ENCODE peak calls at places on chromosomes 7 and 10, in eight cellular contexts. One of them, this sample, is unnamed.

GRCh38 chr7:83852136-83852535 is 203.2 kb upstream of the SEMA3E start:
- DNase-seq in RPMI7951: no peak
- DNase-seq in prostate gland: no peak
- DNase-seq in activated CD8-positive, alpha-beta T cell treated with anti-CD3 and anti-CD28 coated beads, Interleukin-2, amount 10 ng/mL, durations not matched to agents 7 days and 5 days: no peak
- DNase-seq in A549: no peak
- DNase-seq in ELR: peak
- DNase-seq in Calu3: peak
- DNase-seq in effector CD8-positive, alpha-beta T cell: no peak
- DNase-seq in this sample: no peak

GRCh38 chr7:147308539-147308938 is 1191.9 kb downstream of the CNTNAP2 start:
- DNase-seq in RPMI7951: no peak
- DNase-seq in prostate gland: no peak
- DNase-seq in activated CD8-positive, alpha-beta T cell treated with anti-CD3 and anti-CD28 coated beads, Interleukin-2, amount 10 ng/mL, durations not matched to agents 7 days and 5 days: no peak
- DNase-seq in A549: no peak
- DNase-seq in ELR: no peak
- DNase-seq in Calu3: no peak
- DNase-seq in effector CD8-positive, alpha-beta T cell: no peak
- DNase-seq in this sample: no peak

GRCh38 chr7:114148779-114149178 is 230.0 kb upstream of the PPP1R3A start:
- DNase-seq in RPMI7951: no peak
- DNase-seq in prostate gland: no peak
- DNase-seq in activated CD8-positive, alpha-beta T cell treated with anti-CD3 and anti-CD28 coated beads, Interleukin-2, amount 10 ng/mL, durations not matched to agents 7 days and 5 days: no peak
- DNase-seq in A549: no peak
- DNase-seq in ELR: no peak
- DNase-seq in Calu3: no peak
- DNase-seq in effector CD8-positive, alpha-beta T cell: no peak
- DNase-seq in this sample: no peak

GRCh38 chr7:39746162-39746782 is 122.9 kb downstream of the RALA start:
- DNase-seq in RPMI7951: peak
- DNase-seq in prostate gland: peak
- DNase-seq in activated CD8-positive, alpha-beta T cell treated with anti-CD3 and anti-CD28 coated beads, Interleukin-2, amount 10 ng/mL, durations not matched to agents 7 days and 5 days: peak
- DNase-seq in A549: peak
- DNase-seq in ELR: peak
- DNase-seq in Calu3: peak
- DNase-seq in effector CD8-positive, alpha-beta T cell: peak
- DNase-seq in this sample: peak

GRCh38 chr7:96707901-96708774 is 1.5 kb downstream of the SEM1 start:
- DNase-seq in RPMI7951: no peak
- DNase-seq in prostate gland: no peak
- DNase-seq in activated CD8-positive, alpha-beta T cell treated with anti-CD3 and anti-CD28 coated beads, Interleukin-2, amount 10 ng/mL, durations not matched to agents 7 days and 5 days: no peak
- DNase-seq in A549: no peak
- DNase-seq in ELR: no peak
- DNase-seq in Calu3: no peak
- DNase-seq in effector CD8-positive, alpha-beta T cell: no peak
- DNase-seq in this sample: no peak

GRCh38 chr10:74924251-74924954 is 98.0 kb downstream of the KAT6B start:
- DNase-seq in RPMI7951: peak
- DNase-seq in prostate gland: no peak
- DNase-seq in activated CD8-positive, alpha-beta T cell treated with anti-CD3 and anti-CD28 coated beads, Interleukin-2, amount 10 ng/mL, durations not matched to agents 7 days and 5 days: no peak
- DNase-seq in A549: no peak
- DNase-seq in ELR: peak
- DNase-seq in Calu3: peak
- DNase-seq in effector CD8-positive, alpha-beta T cell: no peak
- DNase-seq in this sample: no peak

GRCh38 chr10:59799421-59799820 is 46.2 kb upstream of the MRLN start:
- DNase-seq in RPMI7951: no peak
- DNase-seq in prostate gland: no peak
- DNase-seq in activated CD8-positive, alpha-beta T cell treated with anti-CD3 and anti-CD28 coated beads, Interleukin-2, amount 10 ng/mL, durations not matched to agents 7 days and 5 days: no peak
- DNase-seq in A549: no peak
- DNase-seq in ELR: no peak
- DNase-seq in Calu3: no peak
- DNase-seq in effector CD8-positive, alpha-beta T cell: no peak
- DNase-seq in this sample: no peak

GRCh38 chr10:3421537-3422257 is 249.1 kb upstream of the PITRM1 start:
- DNase-seq in RPMI7951: no peak
- DNase-seq in prostate gland: no peak
- DNase-seq in activated CD8-positive, alpha-beta T cell treated with anti-CD3 and anti-CD28 coated beads, Interleukin-2, amount 10 ng/mL, durations not matched to agents 7 days and 5 days: peak
- DNase-seq in A549: no peak
- DNase-seq in ELR: no peak
- DNase-seq in Calu3: no peak
- DNase-seq in effector CD8-positive, alpha-beta T cell: no peak
- DNase-seq in this sample: no peak

GRCh38 chr7:66952343-66953043 is 31.5 kb downstream of the TMEM248 start:
- DNase-seq in RPMI7951: peak
- DNase-seq in prostate gland: no peak
- DNase-seq in activated CD8-positive, alpha-beta T cell treated with anti-CD3 and anti-CD28 coated beads, Interleukin-2, amount 10 ng/mL, durations not matched to agents 7 days and 5 days: no peak
- DNase-seq in A549: peak
- DNase-seq in ELR: peak
- DNase-seq in Calu3: peak
- DNase-seq in effector CD8-positive, alpha-beta T cell: no peak
- DNase-seq in this sample: no peak

GRCh38 chr7:77765906-77766800 is 32.1 kb downstream of the TMEM60 start:
- DNase-seq in RPMI7951: no peak
- DNase-seq in prostate gland: no peak
- DNase-seq in activated CD8-positive, alpha-beta T cell treated with anti-CD3 and anti-CD28 coated beads, Interleukin-2, amount 10 ng/mL, durations not matched to agents 7 days and 5 days: no peak
- DNase-seq in A549: no peak
- DNase-seq in ELR: no peak
- DNase-seq in Calu3: no peak
- DNase-seq in effector CD8-positive, alpha-beta T cell: no peak
- DNase-seq in this sample: no peak

GRCh38 chr7:25314729-25315267 is 86.5 kb upstream of the NPVF start:
- DNase-seq in RPMI7951: no peak
- DNase-seq in prostate gland: no peak
- DNase-seq in activated CD8-positive, alpha-beta T cell treated with anti-CD3 and anti-CD28 coated beads, Interleukin-2, amount 10 ng/mL, durations not matched to agents 7 days and 5 days: no peak
- DNase-seq in A549: no peak
- DNase-seq in ELR: no peak
- DNase-seq in Calu3: peak
- DNase-seq in effector CD8-positive, alpha-beta T cell: no peak
- DNase-seq in this sample: no peak

GRCh38 chr7:100221767-100222444 is 2.2 kb downstream of the PVRIG start:
- DNase-seq in RPMI7951: no peak
- DNase-seq in prostate gland: no peak
- DNase-seq in activated CD8-positive, alpha-beta T cell treated with anti-CD3 and anti-CD28 coated beads, Interleukin-2, amount 10 ng/mL, durations not matched to agents 7 days and 5 days: no peak
- DNase-seq in A549: no peak
- DNase-seq in ELR: no peak
- DNase-seq in Calu3: no peak
- DNase-seq in effector CD8-positive, alpha-beta T cell: no peak
- DNase-seq in this sample: no peak

GRCh38 chr7:116236020-116236630 is 25.8 kb downstream of the TES start:
- DNase-seq in RPMI7951: peak
- DNase-seq in prostate gland: peak
- DNase-seq in activated CD8-positive, alpha-beta T cell treated with anti-CD3 and anti-CD28 coated beads, Interleukin-2, amount 10 ng/mL, durations not matched to agents 7 days and 5 days: peak
- DNase-seq in A549: peak
- DNase-seq in ELR: peak
- DNase-seq in Calu3: peak
- DNase-seq in effector CD8-positive, alpha-beta T cell: peak
- DNase-seq in this sample: peak

GRCh38 chr10:70455213-70455630 is 13.7 kb upstream of the NODAL start:
- DNase-seq in RPMI7951: no peak
- DNase-seq in prostate gland: no peak
- DNase-seq in activated CD8-positive, alpha-beta T cell treated with anti-CD3 and anti-CD28 coated beads, Interleukin-2, amount 10 ng/mL, durations not matched to agents 7 days and 5 days: no peak
- DNase-seq in A549: no peak
- DNase-seq in ELR: no peak
- DNase-seq in Calu3: no peak
- DNase-seq in effector CD8-positive, alpha-beta T cell: no peak
- DNase-seq in this sample: no peak

GRCh38 chr7:5423272-5423843 is at the start of gene TNRC18:
- DNase-seq in RPMI7951: no peak
- DNase-seq in prostate gland: peak
- DNase-seq in activated CD8-positive, alpha-beta T cell treated with anti-CD3 and anti-CD28 coated beads, Interleukin-2, amount 10 ng/mL, durations not matched to agents 7 days and 5 days: no peak
- DNase-seq in A549: peak
- DNase-seq in ELR: no peak
- DNase-seq in Calu3: peak
- DNase-seq in effector CD8-positive, alpha-beta T cell: no peak
- DNase-seq in this sample: no peak

GRCh38 chr7:135285547-135285946 is 51.9 kb downstream of the STRA8 start:
- DNase-seq in RPMI7951: no peak
- DNase-seq in prostate gland: no peak
- DNase-seq in activated CD8-positive, alpha-beta T cell treated with anti-CD3 and anti-CD28 coated beads, Interleukin-2, amount 10 ng/mL, durations not matched to agents 7 days and 5 days: no peak
- DNase-seq in A549: no peak
- DNase-seq in ELR: no peak
- DNase-seq in Calu3: no peak
- DNase-seq in effector CD8-positive, alpha-beta T cell: no peak
- DNase-seq in this sample: no peak

GRCh38 chr10:109972372-109973001 is 35.3 kb upstream of the ADD3 start:
- DNase-seq in RPMI7951: no peak
- DNase-seq in prostate gland: no peak
- DNase-seq in activated CD8-positive, alpha-beta T cell treated with anti-CD3 and anti-CD28 coated beads, Interleukin-2, amount 10 ng/mL, durations not matched to agents 7 days and 5 days: no peak
- DNase-seq in A549: no peak
- DNase-seq in ELR: no peak
- DNase-seq in Calu3: no peak
- DNase-seq in effector CD8-positive, alpha-beta T cell: no peak
- DNase-seq in this sample: no peak

GRCh38 chr7:29239638-29240037 is 45.1 kb downstream of the CHN2 start:
- DNase-seq in RPMI7951: no peak
- DNase-seq in prostate gland: no peak
- DNase-seq in activated CD8-positive, alpha-beta T cell treated with anti-CD3 and anti-CD28 coated beads, Interleukin-2, amount 10 ng/mL, durations not matched to agents 7 days and 5 days: peak
- DNase-seq in A549: peak
- DNase-seq in ELR: no peak
- DNase-seq in Calu3: peak
- DNase-seq in effector CD8-positive, alpha-beta T cell: no peak
- DNase-seq in this sample: no peak

GRCh38 chr10:100736809-100737358 is 8.5 kb upstream of the PAX2 start:
- DNase-seq in RPMI7951: no peak
- DNase-seq in prostate gland: no peak
- DNase-seq in activated CD8-positive, alpha-beta T cell treated with anti-CD3 and anti-CD28 coated beads, Interleukin-2, amount 10 ng/mL, durations not matched to agents 7 days and 5 days: no peak
- DNase-seq in A549: no peak
- DNase-seq in ELR: no peak
- DNase-seq in Calu3: no peak
- DNase-seq in effector CD8-positive, alpha-beta T cell: no peak
- DNase-seq in this sample: no peak

This sample was measured in activated T-helper 9 cell treated with anti-CD3 and anti-CD28 coated beads, Interleukin-2, amount 50 U/mL, for 16 hours.